ENCODE peak calls at places on chromosomes 7 and 10, in nine cellular contexts. M, Q, P, D, B, X, L, F and K are unnamed samples.

GRCh38 chr10:104345941-104346340 is 7.7 kb upstream of the ITPRIP start:
- DNase-seq in Q (no peak), F (no peak), M (no peak), X (no peak), B (no peak), D (no peak), L (no peak), P (no peak), K (peak)

GRCh38 chr7:16178069-16178468 is 243.3 kb downstream of the CRPPA start:
- DNase-seq in P (no peak), M (no peak), D (no peak), Q (no peak), F (no peak), B (no peak), X (peak), L (peak), K (no peak)

GRCh38 chr7:137934941-137935848 is 66.7 kb downstream of the CREB3L2 start:
- DNase-seq in Q (no peak), L (no peak), P (no peak), M (no peak), F (peak), B (no peak), X (no peak), D (no peak), K (peak)

GRCh38 chr10:42953684-42954674 is 122.9 kb upstream of the RET start:
- DNase-seq in Q (no peak), P (no peak), X (no peak), D (no peak), M (no peak), L (no peak), B (no peak), F (no peak), K (no peak)

GRCh38 chr7:87218941-87219544 is 489 bp downstream of the TMEM243 start:
- DNase-seq in X (peak), D (peak), Q (no peak), B (peak), M (peak), L (peak), P (peak), F (peak), K (peak)

GRCh38 chr10:128470302-128470962 is 344.2 kb upstream of the MKI67 start:
- DNase-seq in D (no peak), F (no peak), B (no peak), Q (no peak), L (no peak), P (no peak), X (no peak), M (no peak), K (no peak)

GRCh38 chr10:7406712-7407333 is 4.0 kb downstream of the SFMBT2 start:
- DNase-seq in P (peak), F (no peak), X (no peak), M (peak), B (no peak), D (peak), Q (no peak), L (no peak), K (no peak)

GRCh38 chr10:14904316-14904732 is 25.7 kb downstream of the SUV39H2 start:
- DNase-seq in P (peak), L (peak), Q (peak), D (peak), X (peak), B (peak), F (peak), M (peak), K (peak)

GRCh38 chr7:141945356-141945755 is 1.4 kb downstream of the CLEC5A start:
- DNase-seq in P (no peak), D (no peak), M (no peak), X (no peak), L (peak), F (no peak), Q (no peak), B (peak), K (no peak)

GRCh38 chr7:102208826-102209225 is 77.8 kb upstream of the SH2B2 start:
- DNase-seq in D (peak), X (no peak), P (peak), B (no peak), Q (no peak), F (no peak), M (peak), L (no peak), K (no peak)

GRCh38 chr7:124812764-124813163 is 47.2 kb upstream of the GPR37 start:
- DNase-seq in X (no peak), L (no peak), D (no peak), Q (no peak), P (no peak), F (no peak), B (no peak), M (peak), K (no peak)

GRCh38 chr10:86671419-86671818 is 3.1 kb downstream of the LDB3 start:
- DNase-seq in D (no peak), P (no peak), F (no peak), Q (no peak), M (no peak), L (no peak), X (no peak), B (peak), K (no peak)

GRCh38 chr7:28771901-28772622 is 186.1 kb downstream of the TRIL start:
- DNase-seq in F (no peak), X (no peak), B (no peak), D (no peak), Q (no peak), M (no peak), L (no peak), P (no peak), K (no peak)

GRCh38 chr7:114789942-114790341 is 132.0 kb upstream of the MDFIC start:
- DNase-seq in B (peak), P (no peak), M (no peak), L (peak), F (no peak), X (no peak), Q (no peak), D (no peak), K (no peak)

GRCh38 chr7:44224951-44225565 is 24.3 kb downstream of the YKT6 start:
- DNase-seq in B (no peak), F (no peak), D (no peak), P (no peak), L (no peak), X (peak), M (no peak), Q (no peak), K (no peak)

GRCh38 chr7:52749880-52750279 is 285.6 kb upstream of the POM121L12 start:
- DNase-seq in Q (no peak), F (no peak), L (no peak), M (peak), X (no peak), B (no peak), P (peak), D (no peak), K (peak)

DNA sequence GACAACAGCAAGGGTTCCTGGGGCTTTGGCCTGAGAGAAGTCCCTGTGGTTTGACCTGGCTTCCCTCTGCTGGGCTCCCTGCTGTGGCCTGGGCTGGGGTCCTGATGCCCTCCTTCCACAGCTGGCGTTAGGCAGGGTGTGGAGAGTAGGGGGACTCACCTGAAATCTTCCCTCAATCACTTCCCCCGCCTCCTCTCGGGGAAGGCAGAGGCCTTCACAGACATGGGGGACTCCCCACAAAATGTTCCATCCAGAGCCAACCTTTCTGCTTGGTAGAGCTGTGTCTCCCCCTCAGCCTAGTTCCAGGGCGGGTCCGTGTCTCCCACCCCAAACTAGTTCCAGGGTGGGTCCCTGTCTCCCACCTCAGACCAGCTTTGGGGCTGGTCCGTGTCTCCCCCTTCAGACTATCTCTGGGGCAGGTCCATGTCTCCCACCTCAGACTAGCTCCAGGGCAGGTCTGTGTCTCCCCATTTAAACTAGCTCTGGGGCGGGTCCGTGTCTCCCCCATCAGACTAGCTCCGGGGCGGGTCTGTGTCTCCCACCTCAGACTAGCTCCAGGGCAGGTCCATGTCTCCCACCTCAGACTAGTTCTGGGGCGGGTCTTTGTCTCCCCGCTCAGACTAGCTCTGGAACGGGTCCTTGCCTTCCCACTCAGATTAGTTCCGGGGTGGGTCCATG is 2.2 kb downstream of the PVRIG start:
- DNase-seq in Q (no peak), X (no peak), P (no peak), L (no peak), M (no peak), F (no peak), B (no peak), D (no peak), K (peak)
- H3K4me2 ChIP-seq in Q (no peak), X (no peak), P (no peak), L (no peak), M (no peak), F (peak), B (no peak), D (no peak), K (peak)

GRCh38 chr7:116776046-116776445 is 86.3 kb upstream of the CAPZA2 start:
- DNase-seq in Q (no peak), B (no peak), L (no peak), M (no peak), X (no peak), F (no peak), P (no peak), D (no peak), K (no peak)

GRCh38 chr7:116779921-116780320 is 82.5 kb upstream of the CAPZA2 start:
- DNase-seq in D (no peak), B (no peak), X (no peak), Q (no peak), M (no peak), L (no peak), F (no peak), P (no peak), K (no peak)

GRCh38 chr7:116776610-116777289 is 85.6 kb upstream of the CAPZA2 start:
- DNase-seq in B (peak), X (no peak), D (peak), Q (peak), F (no peak), P (no peak), L (peak), M (no peak), K (no peak)

GRCh38 chr7:116779222-116779621 is 83.2 kb upstream of the CAPZA2 start:
- DNase-seq in D (no peak), M (no peak), F (no peak), P (no peak), X (no peak), Q (no peak), B (no peak), L (no peak), K (no peak)

GRCh38 chr7:116777613-116778380 is 84.6 kb upstream of the CAPZA2 start:
- DNase-seq in Q (no peak), L (peak), M (no peak), P (no peak), F (no peak), B (peak), X (no peak), D (no peak), K (no peak)
- TF ChIP-seq EZH2phosphoT487 in Q (no peak), L (peak), M (no peak), P (no peak), F (no peak), B (no peak), X (no peak), D (no peak), K (no peak)

GRCh38 chr10:46230615-46231014 is 56.2 kb upstream of the ANTXRL start:
- DNase-seq in X (no peak), L (no peak), B (no peak), P (no peak), M (no peak), Q (no peak), F (no peak), D (no peak), K (no peak)

GRCh38 chr10:46233101-46233500 is 53.7 kb upstream of the ANTXRL start:
- DNase-seq in P (no peak), X (no peak), Q (no peak), D (no peak), L (no peak), F (no peak), B (no peak), M (no peak), K (no peak)

GRCh38 chr10:46232666-46233065 is 54.1 kb upstream of the ANTXRL start:
- DNase-seq in M (no peak), D (no peak), B (no peak), P (no peak), Q (no peak), X (no peak), L (no peak), F (no peak), K (no peak)

GRCh38 chr10:46231087-46231486 is 55.7 kb upstream of the ANTXRL start:
- DNase-seq in L (no peak), Q (no peak), P (no peak), M (no peak), B (no peak), X (no peak), D (no peak), F (no peak), K (no peak)

GRCh38 chr10:46232084-46232483 is 54.7 kb upstream of the ANTXRL start:
- DNase-seq in B (no peak), P (no peak), D (no peak), M (no peak), Q (no peak), F (no peak), X (no peak), L (no peak), K (no peak)
- H3K4me2 ChIP-seq in B (no peak), P (no peak), D (no peak), M (no peak), Q (no peak), F (no peak), X (no peak), L (no peak), K (no peak)

DNA sequence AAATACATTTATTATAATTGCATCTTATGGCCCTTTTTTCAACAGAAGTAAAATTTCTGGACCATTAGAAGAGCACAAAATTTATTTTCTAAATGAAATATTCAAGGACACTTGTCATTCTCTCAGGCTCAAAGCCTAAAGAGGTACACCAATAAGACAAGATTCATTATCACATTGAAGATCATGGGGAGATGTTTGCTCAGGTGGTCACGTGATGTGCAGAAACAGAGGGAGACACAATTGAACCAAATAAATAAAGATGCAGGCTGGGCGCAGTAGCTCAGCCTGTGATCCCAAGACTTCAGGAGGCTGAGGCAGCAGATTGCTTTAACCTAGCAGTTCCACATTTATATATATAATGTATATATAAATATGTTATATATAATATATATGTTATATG is 53.2 kb upstream of the TMEM254 start:
- DNase-seq in D (no peak), L (no peak), X (no peak), F (no peak), P (no peak), Q (no peak), M (no peak), B (no peak), K (no peak)
- TF ChIP-seq EZH2phosphoT487 in D (no peak), L (no peak), X (no peak), F (no peak), P (no peak), Q (no peak), M (no peak), B (no peak), K (no peak)

GRCh38 chr7:130914589-130915294 is 180.7 kb upstream of the KLF14 start:
- DNase-seq in X (no peak), B (no peak), F (no peak), L (no peak), D (no peak), M (no peak), Q (no peak), P (no peak), K (no peak)
- H3K4me2 ChIP-seq in X (peak), B (peak), F (peak), L (peak), D (no peak), M (no peak), Q (peak), P (no peak), K (peak)

DNA sequence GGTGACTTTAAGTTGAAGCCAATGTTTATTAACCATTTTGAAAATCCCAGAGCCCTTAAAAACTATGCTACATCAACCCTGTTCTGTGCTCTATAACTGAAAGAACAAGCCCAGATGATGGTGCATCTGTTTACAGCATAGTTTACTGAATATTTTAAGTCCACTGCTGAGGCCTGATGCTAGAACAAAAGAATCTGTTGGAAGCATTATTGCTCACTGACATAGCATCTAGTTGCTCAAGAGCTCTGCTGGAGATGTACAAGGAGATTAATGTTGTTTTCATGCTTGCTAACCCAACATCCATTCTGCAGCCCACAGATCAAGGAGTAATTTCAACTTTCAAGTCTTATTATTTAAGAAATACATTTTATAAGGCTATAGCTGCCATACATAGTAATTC is 181.3 kb upstream of the FEZF1 start:
- DNase-seq in B (no peak), D (no peak), M (no peak), F (no peak), P (no peak), Q (no peak), X (no peak), L (peak), K (no peak)
- TF ChIP-seq EZH2phosphoT487 in B (no peak), D (no peak), M (no peak), F (no peak), P (no peak), Q (no peak), X (no peak), L (no peak), K (no peak)